ENCODE peak calls at places on chromosomes 3 and 15, in six cellular contexts. T is stomach, W is tibial nerve, K is A549, S is heart left ventricle, X is right lobe of liver. Q is an unnamed sample.

GRCh38 chr3:190526787-190527767 is 13.2 kb downstream of the IL1RAP start:
- DNase-seq in X (peak; percentile 71), W (no peak), K (no peak), S (no peak), T (no peak), Q (no peak)

GRCh38 chr3:165382672-165383071 is 186.5 kb upstream of the SLITRK3 start:
- DNase-seq in S (no peak), K (no peak), X (no peak), W (no peak), T (no peak), Q (no peak)

GRCh38 chr15:44729394-44729913 is 6.9 kb upstream of the TRIM69 start:
- DNase-seq in K (no peak), X (peak; percentile 60), S (peak; percentile 46), W (no peak), T (peak; percentile 50), Q (peak; percentile 42)

GRCh38 chr3:61683409-61684261 is 122.3 kb downstream of the PTPRG start:
- DNase-seq in S (no peak), K (no peak), T (no peak), X (no peak), W (peak; percentile 34), Q (no peak)

GRCh38 chr15:91866971-91867372 is 13.5 kb downstream of the SLCO3A1 start:
- DNase-seq in S (peak; percentile 89), X (no peak), T (no peak), W (no peak), K (no peak), Q (no peak)

GRCh38 chr15:83973816-83974215 is 261.8 kb upstream of the GOLGA6L4 start:
- DNase-seq in T (no peak), X (no peak), K (peak; percentile 12), S (no peak), W (no peak), Q (no peak)

GRCh38 chr15:98967916-98968315 is 39.7 kb downstream of the PGPEP1L start:
- DNase-seq in T (no peak), K (no peak), X (no peak), W (no peak), S (no peak), Q (no peak)

GRCh38 chr15:50487287-50487686 is 59.2 kb downstream of the USP50 start:
- DNase-seq in T (no peak), S (no peak), X (no peak), W (no peak), K (no peak), Q (no peak)

GRCh38 chr15:87874896-87875661 is 381.5 kb downstream of the NTRK3 start:
- DNase-seq in S (peak; percentile 33), X (no peak), W (no peak), K (no peak), T (no peak), Q (no peak)

GRCh38 chr3:8523041-8523440 is 21.4 kb downstream of the LMCD1 start:
- DNase-seq in X (no peak), W (no peak), K (no peak), S (no peak), T (no peak), Q (no peak)

GRCh38 chr3:9161298-9161697 is 88.1 kb downstream of the SRGAP3 start:
- DNase-seq in W (no peak), X (no peak), K (no peak), T (no peak), S (no peak), Q (no peak)

GRCh38 chr3:137020315-137020714 is 62.5 kb downstream of the IL20RB start:
- DNase-seq in W (no peak), K (no peak), S (no peak), T (no peak), X (peak; percentile 91), Q (no peak)

GRCh38 chr15:69098688-69099087 is 61.7 kb upstream of the GLCE start:
- DNase-seq in X (no peak), T (no peak), S (no peak), K (no peak), W (no peak), Q (no peak)

GRCh38 chr3:84125201-84125721 is 833.5 kb upstream of the CADM2 start:
- DNase-seq in T (no peak), X (no peak), K (no peak), W (no peak), S (no peak), Q (no peak)

GRCh38 chr3:194318511-194319161 is 32.5 kb downstream of the CPN2 start:
- DNase-seq in W (no peak), T (no peak), K (no peak), X (no peak), S (no peak), Q (no peak)

GRCh38 chr3:124234852-124235252 is 242.9 kb upstream of the ROPN1 start:
- DNase-seq in W (no peak), S (peak; percentile 40), X (peak; percentile 54), K (no peak), T (no peak), Q (no peak)

GRCh38 chr3:48832691-48833090 is 15.0 kb downstream of the PRKAR2A start:
- DNase-seq in K (no peak), T (no peak), X (no peak), W (no peak), S (no peak), Q (no peak)

GRCh38 chr3:106824856-106825255 is 552.4 kb upstream of the CCDC54 start:
- DNase-seq in S (peak; percentile 22), K (no peak), X (no peak), W (no peak), T (no peak), Q (peak; percentile 1)

GRCh38 chr3:197889204-197889930 is 60.6 kb upstream of the RPL35A start:
- DNase-seq in S (no peak), K (no peak), X (no peak), T (no peak), W (no peak), Q (no peak)

GRCh38 chr3:143881102-143881501 is 32.8 kb upstream of the SLC9A9 start:
- DNase-seq in W (no peak), X (no peak), S (no peak), T (no peak), K (no peak), Q (no peak)

GRCh38 chr3:53091011-53091410 is 39.2 kb downstream of the RFT1 start:
- DNase-seq in W (no peak), T (no peak), S (no peak), X (no peak), K (no peak), Q (no peak)

GRCh38 chr3:8909160-8909559 is 54.1 kb downstream of the RAD18 start:
- DNase-seq in T (no peak), K (no peak), X (no peak), W (no peak), S (no peak), Q (no peak)

GRCh38 chr3:108006077-108006675 is 84.7 kb downstream of the CD47 start:
- DNase-seq in X (peak; percentile 57), W (no peak), S (peak; percentile 47), K (no peak), T (peak; percentile 87), Q (peak; percentile 90)

GRCh38 chr15:78714890-78715289 is 73.9 kb upstream of the CHRNB4 start:
- DNase-seq in T (no peak), W (no peak), K (no peak), X (no peak), S (no peak), Q (peak; percentile 9)

GRCh38 chr3:53161345-53161819 is 373 bp downstream of the PRKCD start:
- DNase-seq in K (peak; percentile 26), X (no peak), W (no peak), S (peak; percentile 51), T (no peak), Q (peak; percentile 52)

GRCh38 chr15:41332788-41333527 is at the start of gene NUSAP1:
- DNase-seq in X (no peak), T (no peak), K (peak; percentile 42), S (no peak), W (no peak), Q (no peak)
- TF ChIP-seq POLR2A in X (peak; percentile 80), T (no peak), K (peak; percentile 55), S (peak; percentile 39), W (peak; percentile 48), Q (peak; percentile 91)

DNA sequence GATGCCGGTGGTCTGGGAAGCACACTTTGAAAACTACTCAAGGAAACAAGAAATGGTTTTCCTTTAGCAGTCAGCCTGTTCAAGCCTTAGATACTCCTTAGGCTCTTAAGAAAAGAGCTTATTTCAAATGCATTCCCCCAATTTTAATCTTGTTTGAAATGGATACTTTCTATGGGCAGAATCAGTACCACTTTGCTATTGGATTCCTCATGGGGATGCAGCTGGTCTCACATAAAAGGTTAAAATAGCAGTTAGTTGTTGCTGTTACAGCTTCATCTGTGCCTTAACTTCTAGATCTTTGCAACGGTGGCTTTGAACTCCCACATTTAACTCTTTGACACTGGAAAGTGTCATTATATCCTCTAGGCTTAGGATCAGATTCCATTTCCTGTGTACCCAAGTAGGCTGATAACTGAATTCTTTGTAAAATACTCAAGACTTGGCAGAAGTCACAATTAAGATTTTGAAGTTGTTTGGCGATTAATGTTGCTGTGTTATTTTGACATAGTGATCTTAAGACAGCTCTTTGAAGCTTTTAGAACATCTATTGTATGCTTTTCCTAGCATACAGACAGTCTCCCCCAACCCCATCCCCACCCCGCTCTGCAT is 2.2 kb downstream of the THBS1 start:
- DNase-seq in K (no peak), S (no peak), T (no peak), W (no peak), X (no peak), Q (no peak)
- TF ChIP-seq POLR2A in K (no peak), S (no peak), T (no peak), W (no peak), X (no peak), Q (no peak)

DNA sequence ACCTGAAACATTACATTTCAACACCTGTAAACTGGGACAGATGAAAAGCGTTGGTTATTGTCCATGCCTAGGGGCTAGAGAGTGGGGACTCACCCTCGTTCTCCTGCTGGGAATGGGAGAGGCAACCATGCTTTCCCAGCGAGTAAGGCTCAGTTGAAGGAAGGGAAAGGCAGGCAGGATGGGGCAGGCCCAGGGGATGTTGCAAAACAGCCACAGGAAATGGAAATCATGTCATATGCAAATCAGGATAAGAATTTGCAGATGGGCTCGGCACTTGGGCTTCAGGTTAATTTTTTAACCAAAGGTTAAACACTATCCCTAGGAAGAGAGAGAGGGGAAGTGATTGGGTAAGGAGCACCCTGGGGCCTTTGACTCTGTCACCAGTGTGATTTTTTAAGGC is 14.5 kb upstream of the PLA2G4E start:
- DNase-seq in T (no peak), K (no peak), X (no peak), S (no peak), W (no peak), Q (no peak)
- TF ChIP-seq POLR2A in T (no peak), K (no peak), X (no peak), S (no peak), W (no peak), Q (no peak)

DNA sequence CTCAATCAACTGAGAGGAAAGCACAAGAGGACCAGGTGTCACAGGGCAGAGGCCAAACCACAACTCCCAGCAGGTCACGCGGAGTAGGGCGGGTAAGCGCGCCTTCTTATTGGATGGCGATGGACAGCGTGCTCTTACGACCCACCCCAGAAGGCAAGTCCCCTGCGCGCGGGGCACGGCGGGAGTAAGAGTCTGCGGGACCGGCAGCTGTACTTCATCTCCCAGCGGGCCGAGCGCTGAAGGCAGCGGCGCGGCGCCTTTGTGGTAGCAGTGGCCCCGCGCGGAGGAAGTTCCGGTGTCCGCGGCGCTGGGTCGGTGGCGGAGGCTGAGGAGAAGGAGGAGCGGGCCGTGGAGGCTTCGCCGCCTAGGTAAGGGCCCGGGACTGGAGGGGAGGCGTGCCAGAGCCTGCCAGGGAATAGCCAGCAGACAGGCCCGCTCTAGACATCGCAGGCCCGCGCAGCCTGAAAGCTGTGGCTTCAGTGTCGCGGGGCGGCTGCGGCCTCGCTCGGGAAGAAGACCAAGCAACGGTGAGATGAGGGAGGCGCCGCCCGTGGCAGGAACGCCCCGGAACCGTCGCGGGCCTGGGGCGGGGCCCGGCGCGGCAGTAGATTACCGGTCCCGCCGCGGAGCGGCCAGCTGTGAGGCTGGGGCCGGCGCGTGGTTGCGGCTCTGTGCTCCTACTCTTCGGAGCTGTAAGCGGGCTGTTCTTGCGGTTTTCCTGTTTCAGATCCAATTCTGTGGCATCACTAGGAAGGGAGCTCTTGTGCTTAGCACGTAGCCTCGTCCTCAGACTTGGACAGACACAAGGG is at the start of gene RBM6:
- DNase-seq in T (peak; percentile 98), X (peak; percentile 99), W (peak; percentile 94), K (peak; percentile 95), S (peak; percentile 99), Q (peak; percentile 98)
- TF ChIP-seq POLR2A in T (no peak), X (peak; percentile 88), W (peak; percentile 87), K (peak; percentile 52), S (peak; percentile 83), Q (peak; percentile 97)

Q was measured in erythroblast.